ENCODE peak calls at places on chromosome 3, in nine cellular contexts. L, Y, K, A, M, H, J, N and O are unnamed samples.

GRCh38 chr3:98972155-98972554 is 70.7 kb upstream of the DCBLD2 start:
- DNase-seq in J (no peak), M (no peak), K (peak; percentile 91), Y (no peak), A (peak; percentile 94), L (no peak), H (peak; percentile 95), N (no peak), O (no peak)

GRCh38 chr3:29099296-29099695 is 181.6 kb upstream of the RBMS3 start:
- DNase-seq in H (no peak), L (no peak), K (peak; percentile 26), J (peak; percentile 9), A (peak; percentile 62), N (no peak), Y (no peak), M (no peak), O (no peak)

GRCh38 chr3:181718416-181718815 is 6.7 kb downstream of the SOX2 start:
- DNase-seq in L (no peak), M (no peak), H (no peak), J (no peak), K (no peak), A (no peak), Y (no peak), N (no peak), O (no peak)

GRCh38 chr3:151561878-151562277 is 101.0 kb upstream of the IGSF10 start:
- DNase-seq in H (no peak), K (peak; percentile 44), Y (no peak), J (no peak), A (no peak), M (no peak), L (no peak), N (no peak), O (no peak)

GRCh38 chr3:152039887-152040286 is 166.4 kb downstream of the SUCNR1 start:
- DNase-seq in J (no peak), Y (no peak), H (no peak), A (no peak), K (no peak), M (no peak), L (no peak), N (no peak), O (no peak)

GRCh38 chr3:127726894-127727293 is 54.1 kb downstream of the ABTB1 start:
- DNase-seq in J (no peak), M (no peak), L (no peak), N (no peak), K (no peak), H (no peak), A (no peak), Y (no peak), O (no peak)

GRCh38 chr3:179981646-179982045 is 55.1 kb downstream of the PEX5L start:
- DNase-seq in Y (no peak), A (no peak), L (no peak), N (no peak), J (no peak), M (no peak), H (no peak), K (no peak), O (no peak)

GRCh38 chr3:136817448-136817847 is 1.5 kb upstream of the SLC35G2 start:
- DNase-seq in M (no peak), K (peak; percentile 29), J (no peak), N (no peak), A (no peak), L (no peak), H (no peak), Y (no peak), O (no peak)

GRCh38 chr3:153829596-153830170 is 291.5 kb upstream of the ARHGEF26 start:
- DNase-seq in M (no peak), J (no peak), A (peak; percentile 54), L (no peak), K (no peak), Y (no peak), H (peak; percentile 30), N (no peak), O (no peak)

GRCh38 chr3:152375546-152375945 is 106.8 kb downstream of the MBNL1 start:
- DNase-seq in A (peak; percentile 19), K (no peak), Y (no peak), J (no peak), N (no peak), M (peak; percentile 17), L (no peak), H (peak; percentile 31), O (no peak)

GRCh38 chr3:11642455-11643162 is 1.1 kb downstream of the VGLL4 start:
- DNase-seq in H (peak; percentile 90), L (peak; percentile 79), K (peak; percentile 89), Y (peak; percentile 79), M (peak; percentile 88), N (peak; percentile 54), J (peak; percentile 77), A (peak; percentile 92), O (peak; percentile 21)

GRCh38 chr3:172577962-172578560 is 54.8 kb upstream of the TNFSF10 start:
- DNase-seq in M (no peak), L (no peak), J (no peak), H (no peak), N (no peak), A (no peak), K (no peak), Y (no peak), O (no peak)

GRCh38 chr3:176310641-176311040 is 886.6 kb downstream of the TBL1XR1 start:
- DNase-seq in N (no peak), L (no peak), Y (no peak), K (no peak), J (no peak), H (no peak), A (no peak), M (no peak), O (no peak)

GRCh38 chr3:98564282-98565005 is 29.0 kb downstream of the CPOX start:
- DNase-seq in Y (no peak), M (peak; percentile 79), N (no peak), H (no peak), K (no peak), L (no peak), J (no peak), A (no peak), O (no peak)

GRCh38 chr3:52670621-52671521 is 14.8 kb downstream of the PBRM1 start:
- DNase-seq in J (no peak), Y (no peak), L (no peak), M (no peak), H (peak; percentile 100), N (no peak), A (peak; percentile 98), K (peak; percentile 99), O (no peak)

DNA sequence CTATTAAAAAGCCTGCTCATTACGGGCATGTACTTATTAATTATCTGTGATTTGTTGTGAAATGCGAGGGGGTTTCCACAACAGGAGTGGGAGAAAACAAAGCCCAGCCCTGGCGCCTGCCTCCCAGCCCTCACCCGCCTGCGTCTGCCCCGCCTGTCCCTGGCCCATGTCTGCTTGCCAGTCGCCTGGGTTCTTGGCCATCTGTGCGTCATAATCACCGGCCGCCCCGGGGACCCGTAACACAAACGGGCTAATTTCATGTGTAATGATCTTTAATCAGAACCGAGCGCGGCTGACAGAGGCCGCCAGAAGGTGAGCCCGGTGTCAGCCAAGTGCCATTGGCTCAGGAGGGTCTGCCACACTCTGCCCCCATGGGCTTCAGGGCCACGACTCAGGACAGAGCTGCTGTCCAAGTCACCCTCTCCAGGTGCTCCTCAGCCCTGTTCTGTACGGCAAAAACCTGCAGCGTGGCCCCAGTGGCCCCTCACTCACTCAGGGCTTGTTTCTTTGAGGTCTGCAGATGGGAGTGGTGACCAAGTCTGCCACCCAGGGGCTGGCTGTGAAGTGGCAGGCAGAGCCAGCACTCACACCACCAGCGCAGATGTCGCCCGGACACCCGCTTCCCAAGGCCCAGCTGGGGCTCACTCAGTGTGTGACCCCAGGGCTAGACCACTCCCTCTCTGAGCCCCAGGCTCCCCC is 28.8 kb upstream of the TMEM115 start:
- DNase-seq in A (no peak), N (peak; percentile 75), Y (no peak), J (peak; percentile 89), H (peak; percentile 28), K (peak; percentile 3), L (no peak), M (peak; percentile 26), O (no peak)
- TF ChIP-seq CTCF in A (peak; percentile 13), N (peak; percentile 62), Y (no peak), J (peak; percentile 46), H (peak; percentile 59), K (peak; percentile 23), L (peak; percentile 53), M (peak; percentile 70), O (peak; percentile 53)

DNA sequence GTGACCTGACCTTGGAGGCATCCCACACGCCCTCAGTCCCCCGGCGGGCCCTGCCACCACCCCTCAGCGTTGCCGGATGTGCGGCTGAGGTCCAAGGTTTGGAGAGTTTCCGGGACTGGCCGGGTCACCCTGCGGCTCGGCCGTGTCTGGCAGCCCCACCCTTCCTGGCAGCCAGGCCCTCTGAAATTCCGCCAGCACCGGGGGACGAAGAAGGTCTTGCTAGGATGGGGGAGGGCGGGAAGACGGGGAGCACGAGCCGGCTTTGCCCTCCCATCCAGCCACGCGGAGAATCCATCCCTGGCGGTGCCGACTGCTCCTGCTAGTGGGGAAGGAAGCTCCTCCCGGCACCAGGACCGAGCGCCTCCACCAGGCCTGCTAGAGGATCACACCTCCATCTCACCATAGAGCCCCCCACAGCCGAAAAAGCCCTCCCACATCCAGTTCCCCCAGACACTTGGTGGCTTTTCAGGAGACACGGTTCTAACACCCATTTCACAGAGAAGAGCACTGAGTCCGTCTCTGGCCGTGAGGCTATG is 81.5 kb downstream of the CPN2 start:
- DNase-seq in H (peak; percentile 88), A (peak; percentile 98), M (no peak), L (no peak), K (peak; percentile 86), N (peak; percentile 66), J (peak; percentile 46), Y (peak; percentile 94), O (no peak)
- TF ChIP-seq CTCF in H (peak; percentile 78), A (peak; percentile 66), M (no peak), L (no peak), K (peak; percentile 64), N (peak; percentile 45), J (no peak), Y (peak; percentile 37), O (peak; percentile 14)

GRCh38 chr3:82067420-82067819 is 306.0 kb upstream of the GBE1 start:
- DNase-seq in A (no peak), J (no peak), N (no peak), K (no peak), Y (no peak), H (no peak), M (no peak), L (no peak), O (no peak)
- TF ChIP-seq CTCF in A (no peak), J (no peak), N (no peak), K (no peak), Y (no peak), H (no peak), M (no peak), L (no peak), O (no peak)

DNA sequence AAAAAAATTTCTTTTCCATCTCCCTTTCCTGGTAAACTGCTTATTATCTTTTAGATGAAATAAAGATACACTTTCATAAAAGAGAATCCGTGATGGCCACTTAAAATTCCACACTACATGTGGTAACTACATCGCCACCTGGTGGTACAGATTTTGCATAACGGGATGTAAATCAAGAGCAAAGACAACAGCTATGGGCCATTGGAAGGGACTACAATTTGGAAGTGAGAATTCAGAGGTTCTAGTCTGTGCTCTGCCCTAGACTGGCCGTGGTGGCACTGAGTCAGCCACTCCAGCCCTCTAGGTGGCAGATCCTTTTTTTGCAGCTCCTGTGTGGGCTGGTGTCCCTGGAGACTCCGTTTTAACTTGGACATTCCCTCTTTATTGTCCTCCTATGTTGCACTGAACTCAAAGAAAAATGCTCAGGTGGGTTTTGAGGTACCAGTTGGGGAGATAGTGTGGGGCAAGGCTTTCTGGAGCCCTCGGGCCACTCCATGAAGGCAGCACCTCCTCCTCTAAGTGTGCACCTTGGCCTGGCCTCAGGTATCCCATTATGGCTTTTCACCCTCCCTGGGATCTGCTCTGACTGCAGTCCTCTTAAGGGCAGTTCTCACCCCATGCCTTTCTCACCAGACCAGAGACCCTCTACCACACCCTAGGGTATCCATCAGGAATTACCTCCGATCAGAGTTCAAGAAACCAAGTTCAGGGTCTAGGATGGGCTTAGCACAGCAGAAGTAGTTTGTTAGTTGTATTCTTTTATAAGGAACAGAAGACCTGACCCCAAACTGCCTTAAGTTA is 54.9 kb downstream of the SPSB4 start:
- DNase-seq in J (peak; percentile 76), A (peak; percentile 83), Y (peak; percentile 71), K (peak; percentile 86), H (peak; percentile 95), M (peak; percentile 81), L (peak; percentile 76), N (peak; percentile 91), O (peak; percentile 38)
- TF ChIP-seq CTCF in J (peak; percentile 81), A (peak; percentile 70), Y (peak; percentile 74), K (peak; percentile 77), H (peak; percentile 75), M (peak; percentile 93), L (peak; percentile 79), N (peak; percentile 83), O (peak; percentile 81)